ENCODE peak calls at places on chromosomes 1 and 21, in eight cellular contexts. I is stimulated activated CD8-positive, alpha-beta memory T cell treated with anti-CD3 and anti-CD28 coated beads, Interleukin-12 subunit alpha, Interleukin-12 subunit beta, amount 100 ng/mL, for 4 hours; H is skeletal muscle cell; Z is GM13976; Y is naive thymus-derived CD4-positive, alpha-beta T cell; P is GM03348; X is GM12891; K is NCI-H187. T is an unnamed sample.

GRCh38 chr1:112855152-112855836 is 100.7 kb downstream of the SLC16A1 start:
- DNase-seq in H (no peak), I (no peak), P (no peak), X (no peak), K (no peak), Z (no peak), Y (no peak), T (no peak)

GRCh38 chr1:83102630-83103071 is 896.3 kb downstream of the TTLL7 start:
- DNase-seq in H (peak), X (no peak), K (no peak), Y (no peak), I (no peak), Z (no peak), P (no peak), T (no peak)

GRCh38 chr1:162380061-162380846 is 1.3 kb upstream of the C1orf226 start:
- DNase-seq in K (no peak), H (no peak), Z (no peak), I (no peak), Y (no peak), P (no peak), X (no peak), T (no peak)

GRCh38 chr1:8138673-8139072 is 112.6 kb upstream of the ERRFI1 start:
- DNase-seq in I (no peak), Y (no peak), Z (no peak), P (no peak), X (no peak), K (no peak), H (no peak), T (no peak)

GRCh38 chr21:44454747-44455523 is at the start of gene LRRC3:
- DNase-seq in I (peak), K (peak), H (peak), X (peak), P (peak), Z (peak), Y (peak), T (peak)

GRCh38 chr1:27321813-27322568 is at the start of gene TMEM222:
- DNase-seq in X (peak), I (peak), Y (peak), K (peak), Z (peak), P (peak), H (peak), T (peak)

GRCh38 chr1:187477103-187477502 is 648.4 kb downstream of the PLA2G4A start:
- DNase-seq in K (no peak), Y (no peak), P (no peak), Z (no peak), H (no peak), I (no peak), X (no peak), T (no peak)

GRCh38 chr1:171110485-171111340 is 20.0 kb downstream of the FMO3 start:
- DNase-seq in Y (no peak), X (no peak), P (peak), I (no peak), K (no peak), Z (no peak), H (peak), T (no peak)

GRCh38 chr1:64844175-64844574 is 99.3 kb downstream of the RAVER2 start:
- DNase-seq in X (no peak), K (no peak), I (no peak), Y (no peak), P (no peak), H (no peak), Z (no peak), T (no peak)

GRCh38 chr21:14452842-14453241 is 69.9 kb upstream of the HSPA13 start:
- DNase-seq in H (no peak), K (no peak), I (no peak), X (no peak), P (no peak), Y (no peak), Z (no peak), T (no peak)

GRCh38 chr1:203317429-203318228 is 12.3 kb downstream of the BTG2 start:
- DNase-seq in Y (no peak), P (no peak), Z (no peak), X (no peak), I (no peak), H (no peak), K (no peak), T (no peak)

GRCh38 chr21:34354836-34355235 is 9.0 kb upstream of the KCNE2 start:
- DNase-seq in P (no peak), Y (no peak), I (no peak), Z (no peak), X (no peak), H (no peak), K (no peak), T (no peak)

GRCh38 chr21:44905016-44905724 is 15.5 kb downstream of the ITGB2 start:
- DNase-seq in P (no peak), I (no peak), Z (no peak), X (no peak), Y (no peak), H (no peak), K (no peak), T (no peak)

GRCh38 chr21:31354604-31355443 is 10.8 kb upstream of the TIAM1 start:
- DNase-seq in K (no peak), H (peak), X (no peak), Z (no peak), I (peak), Y (peak), P (peak), T (peak)

GRCh38 chr21:17780539-17780938 is 38.6 kb downstream of the C21orf91 start:
- DNase-seq in X (no peak), H (no peak), Z (peak), K (no peak), P (no peak), I (no peak), Y (peak), T (no peak)

GRCh38 chr21:31410763-31411278 is 66.8 kb upstream of the TIAM1 start:
- DNase-seq in Z (no peak), K (no peak), X (no peak), I (no peak), P (no peak), Y (peak), H (no peak), T (no peak)